ENCODE peak calls at places on chromosome 14, in nine cellular contexts. I is stimulated activated CD8-positive, alpha-beta memory T cell treated with anti-CD3 and anti-CD28 coated beads, Interleukin-7, amount 100 ng/mL, for 24 hours; T is epithelial cell of proximal tubule; O is stimulated activated CD4-positive, alpha-beta T cell treated with anti-CD3 and anti-CD28 coated beads, Interleukin-4, amount 100 ng/mL, for 24 hours; Z is left lung; J is T-cell; V is Calu3; E is mucosa of gallbladder; Q is ovary. K is an unnamed sample.

GRCh38 chr14:50038398-50039119 is 77.8 kb downstream of the VCPKMT start:
- DNase-seq in I (peak), T (peak), O (peak), Z (no peak), J (peak), V (no peak), E (no peak), Q (no peak), K (no peak)

GRCh38 chr14:72550513-72550912 is 343.4 kb downstream of the DPF3 start:
- DNase-seq in I (no peak), T (peak), O (no peak), Z (no peak), J (no peak), V (peak), E (no peak), Q (no peak), K (no peak)

GRCh38 chr14:76926521-76927251 is 100.5 kb downstream of the LRRC74A start:
- DNase-seq in I (peak), T (no peak), O (peak), Z (no peak), J (peak), V (no peak), E (peak), Q (peak), K (peak)

GRCh38 chr14:89266754-89267153 is 150.3 kb downstream of the FOXN3 start:
- DNase-seq in I (no peak), T (no peak), O (no peak), Z (no peak), J (no peak), V (no peak), E (no peak), Q (no peak), K (no peak)

GRCh38 chr14:101198398-101199027 is 295.0 kb upstream of the RTL1 start:
- DNase-seq in I (no peak), T (no peak), O (no peak), Z (peak), J (no peak), V (peak), E (no peak), Q (no peak), K (peak)

GRCh38 chr14:70714055-70714550 is 72.4 kb downstream of the TTC9 start:
- DNase-seq in I (peak), T (no peak), O (peak), Z (no peak), J (peak), V (peak), E (peak), Q (peak), K (no peak)

GRCh38 chr14:90554341-90554740 is 157.5 kb downstream of the CALM1 start:
- DNase-seq in I (no peak), T (no peak), O (no peak), Z (no peak), J (no peak), V (no peak), E (no peak), Q (no peak), K (peak)

GRCh38 chr14:55438066-55438683 is 2.2 kb downstream of the TBPL2 start:
- DNase-seq in I (no peak), T (no peak), O (no peak), Z (no peak), J (no peak), V (peak), E (no peak), Q (peak), K (no peak)

GRCh38 chr14:99213603-99214002 is 58.4 kb downstream of the BCL11B start:
- DNase-seq in I (no peak), T (no peak), O (no peak), Z (no peak), J (no peak), V (no peak), E (no peak), Q (no peak), K (no peak)

GRCh38 chr14:54597795-54598443 is 31.0 kb downstream of the SAMD4A start:
- DNase-seq in I (no peak), T (no peak), O (no peak), Z (no peak), J (no peak), V (no peak), E (no peak), Q (no peak), K (no peak)

GRCh38 chr14:33061667-33062325 is 123.1 kb downstream of the NPAS3 start:
- DNase-seq in I (no peak), T (no peak), O (no peak), Z (no peak), J (no peak), V (no peak), E (no peak), Q (no peak), K (no peak)

GRCh38 chr14:104094709-104095425 is 9.4 kb downstream of the ASPG start:
- DNase-seq in I (peak), T (no peak), O (peak), Z (no peak), J (peak), V (peak), E (peak), Q (peak), K (peak)

GRCh38 chr14:92505826-92506225 is 7.8 kb upstream of the RIN3 start:
- DNase-seq in I (no peak), T (no peak), O (no peak), Z (no peak), J (no peak), V (no peak), E (no peak), Q (no peak), K (peak)

GRCh38 chr14:32657081-32657480 is 281.6 kb upstream of the NPAS3 start:
- DNase-seq in I (no peak), T (peak), O (no peak), Z (peak), J (no peak), V (no peak), E (peak), Q (peak), K (peak)

GRCh38 chr14:90487031-90487430 is 90.2 kb downstream of the CALM1 start:
- DNase-seq in I (no peak), T (no peak), O (no peak), Z (no peak), J (no peak), V (no peak), E (peak), Q (no peak), K (no peak)

GRCh38 chr14:74606727-74607126 is 5.3 kb downstream of the LTBP2 start:
- DNase-seq in I (no peak), T (no peak), O (no peak), Z (no peak), J (no peak), V (no peak), E (no peak), Q (no peak), K (no peak)

GRCh38 chr14:106831322-106831720 is 1304.9 kb downstream of the TMEM121 start:
- DNase-seq in I (peak), T (no peak), O (peak), Z (no peak), J (peak), V (peak), E (no peak), Q (no peak), K (no peak)

GRCh38 chr14:51507556-51508511 is 143.9 kb upstream of the FRMD6 start:
- DNase-seq in I (no peak), T (no peak), O (no peak), Z (peak), J (no peak), V (no peak), E (peak), Q (peak), K (peak)

GRCh38 chr14:23114669-23115491 is 4.2 kb downstream of the CEBPE start:
- DNase-seq in I (no peak), T (peak), O (no peak), Z (peak), J (no peak), V (peak), E (no peak), Q (no peak), K (peak)